ENCODE peak calls at places on chromosomes 2 and 18, in ten cellular contexts. One of them, this sample, is unnamed.

GRCh38 chr2:88123975-88124917 is 3.6 kb downstream of the FABP1 start:
- DNase-seq in NCI-H82: no peak
- DNase-seq in NCI-H345: no peak
- DNase-seq in GOT3: no peak
- DNase-seq in HuH-7.5: no peak
- DNase-seq in prostate gland: no peak
- DNase-seq in Calu3: no peak
- DNase-seq in activated CD4-positive, alpha-beta T cell treated with anti-CD3 and anti-CD28 coated beads, Interleukin-2, amount 50 U/mL, for 4 hours: no peak
- DNase-seq in fibroblast of gingiva: no peak
- DNase-seq in BE2C: no peak
- DNase-seq in this sample: no peak

GRCh38 chr2:205017381-205017780 is 472.1 kb downstream of the PARD3B start:
- DNase-seq in prostate gland: no peak
- DNase-seq in Calu3: no peak
- DNase-seq in BE2C: no peak
- DNase-seq in NCI-H345: no peak
- DNase-seq in NCI-H82: peak; percentile 21
- DNase-seq in GOT3: no peak
- DNase-seq in fibroblast of gingiva: no peak
- DNase-seq in activated CD4-positive, alpha-beta T cell treated with anti-CD3 and anti-CD28 coated beads, Interleukin-2, amount 50 U/mL, for 4 hours: no peak
- DNase-seq in HuH-7.5: no peak
- DNase-seq in this sample: no peak

GRCh38 chr2:114316532-114317300 is 125.7 kb upstream of the DPP10 start:
- DNase-seq in Calu3: no peak
- DNase-seq in GOT3: no peak
- DNase-seq in activated CD4-positive, alpha-beta T cell treated with anti-CD3 and anti-CD28 coated beads, Interleukin-2, amount 50 U/mL, for 4 hours: no peak
- DNase-seq in fibroblast of gingiva: no peak
- DNase-seq in NCI-H345: no peak
- DNase-seq in HuH-7.5: no peak
- DNase-seq in BE2C: no peak
- DNase-seq in prostate gland: no peak
- DNase-seq in NCI-H82: no peak
- DNase-seq in this sample: no peak

GRCh38 chr2:26811261-26811660 is 25.4 kb downstream of the CENPA start:
- DNase-seq in Calu3: no peak
- DNase-seq in prostate gland: no peak
- DNase-seq in BE2C: no peak
- DNase-seq in HuH-7.5: no peak
- DNase-seq in GOT3: no peak
- DNase-seq in NCI-H82: no peak
- DNase-seq in fibroblast of gingiva: no peak
- DNase-seq in NCI-H345: no peak
- DNase-seq in activated CD4-positive, alpha-beta T cell treated with anti-CD3 and anti-CD28 coated beads, Interleukin-2, amount 50 U/mL, for 4 hours: no peak
- DNase-seq in this sample: no peak

GRCh38 chr2:70116936-70117554 is 29.8 kb downstream of the PCBP1 start:
- DNase-seq in GOT3: no peak
- DNase-seq in NCI-H345: no peak
- DNase-seq in NCI-H82: peak; percentile 71
- DNase-seq in activated CD4-positive, alpha-beta T cell treated with anti-CD3 and anti-CD28 coated beads, Interleukin-2, amount 50 U/mL, for 4 hours: no peak
- DNase-seq in BE2C: no peak
- DNase-seq in fibroblast of gingiva: no peak
- DNase-seq in Calu3: no peak
- DNase-seq in prostate gland: no peak
- DNase-seq in HuH-7.5: no peak
- DNase-seq in this sample: no peak

GRCh38 chr18:21081425-21081824 is 30.2 kb downstream of the ROCK1 start:
- DNase-seq in HuH-7.5: no peak
- DNase-seq in BE2C: no peak
- DNase-seq in NCI-H345: no peak
- DNase-seq in Calu3: no peak
- DNase-seq in activated CD4-positive, alpha-beta T cell treated with anti-CD3 and anti-CD28 coated beads, Interleukin-2, amount 50 U/mL, for 4 hours: no peak
- DNase-seq in GOT3: no peak
- DNase-seq in fibroblast of gingiva: no peak
- DNase-seq in prostate gland: no peak
- DNase-seq in NCI-H82: no peak
- DNase-seq in this sample: no peak

GRCh38 chr2:106138904-106139574 is 55.1 kb downstream of the UXS1 start:
- DNase-seq in NCI-H82: no peak
- DNase-seq in fibroblast of gingiva: no peak
- DNase-seq in NCI-H345: no peak
- DNase-seq in BE2C: no peak
- DNase-seq in GOT3: no peak
- DNase-seq in prostate gland: no peak
- DNase-seq in Calu3: no peak
- DNase-seq in HuH-7.5: no peak
- DNase-seq in activated CD4-positive, alpha-beta T cell treated with anti-CD3 and anti-CD28 coated beads, Interleukin-2, amount 50 U/mL, for 4 hours: no peak
- DNase-seq in this sample: no peak

GRCh38 chr18:48795696-48796095 is 155.1 kb downstream of the SMAD7 start:
- DNase-seq in NCI-H345: no peak
- DNase-seq in activated CD4-positive, alpha-beta T cell treated with anti-CD3 and anti-CD28 coated beads, Interleukin-2, amount 50 U/mL, for 4 hours: no peak
- DNase-seq in NCI-H82: no peak
- DNase-seq in prostate gland: no peak
- DNase-seq in GOT3: no peak
- DNase-seq in HuH-7.5: no peak
- DNase-seq in BE2C: no peak
- DNase-seq in fibroblast of gingiva: no peak
- DNase-seq in Calu3: no peak
- DNase-seq in this sample: no peak

GRCh38 chr2:109204412-109204811 is 75.4 kb downstream of the SH3RF3 start:
- DNase-seq in prostate gland: no peak
- DNase-seq in Calu3: peak; percentile 20
- DNase-seq in activated CD4-positive, alpha-beta T cell treated with anti-CD3 and anti-CD28 coated beads, Interleukin-2, amount 50 U/mL, for 4 hours: no peak
- DNase-seq in HuH-7.5: no peak
- DNase-seq in fibroblast of gingiva: no peak
- DNase-seq in GOT3: no peak
- DNase-seq in BE2C: no peak
- DNase-seq in NCI-H345: no peak
- DNase-seq in NCI-H82: no peak
- DNase-seq in this sample: no peak

GRCh38 chr2:100272848-100273329 is 49.4 kb downstream of the LONRF2 start:
- DNase-seq in GOT3: no peak
- DNase-seq in NCI-H82: no peak
- DNase-seq in activated CD4-positive, alpha-beta T cell treated with anti-CD3 and anti-CD28 coated beads, Interleukin-2, amount 50 U/mL, for 4 hours: no peak
- DNase-seq in BE2C: peak; percentile 42
- DNase-seq in prostate gland: no peak
- DNase-seq in fibroblast of gingiva: no peak
- DNase-seq in NCI-H345: no peak
- DNase-seq in HuH-7.5: no peak
- DNase-seq in Calu3: no peak
- DNase-seq in this sample: no peak

GRCh38 chr2:78701546-78701945 is 324.0 kb upstream of the REG3G start:
- DNase-seq in HuH-7.5: no peak
- DNase-seq in NCI-H82: no peak
- DNase-seq in NCI-H345: no peak
- DNase-seq in BE2C: no peak
- DNase-seq in prostate gland: no peak
- DNase-seq in fibroblast of gingiva: no peak
- DNase-seq in activated CD4-positive, alpha-beta T cell treated with anti-CD3 and anti-CD28 coated beads, Interleukin-2, amount 50 U/mL, for 4 hours: no peak
- DNase-seq in Calu3: no peak
- DNase-seq in GOT3: no peak
- DNase-seq in this sample: no peak

GRCh38 chr2:221817052-221817451 is 244.9 kb upstream of the EPHA4 start:
- DNase-seq in HuH-7.5: no peak
- DNase-seq in Calu3: no peak
- DNase-seq in NCI-H82: no peak
- DNase-seq in BE2C: no peak
- DNase-seq in GOT3: no peak
- DNase-seq in prostate gland: no peak
- DNase-seq in fibroblast of gingiva: no peak
- DNase-seq in activated CD4-positive, alpha-beta T cell treated with anti-CD3 and anti-CD28 coated beads, Interleukin-2, amount 50 U/mL, for 4 hours: no peak
- DNase-seq in NCI-H345: no peak
- DNase-seq in this sample: peak; percentile 7

GRCh38 chr2:239464166-239465016 is 63.6 kb upstream of the HDAC4 start:
- DNase-seq in prostate gland: no peak
- DNase-seq in activated CD4-positive, alpha-beta T cell treated with anti-CD3 and anti-CD28 coated beads, Interleukin-2, amount 50 U/mL, for 4 hours: no peak
- DNase-seq in Calu3: no peak
- DNase-seq in NCI-H82: no peak
- DNase-seq in NCI-H345: no peak
- DNase-seq in fibroblast of gingiva: no peak
- DNase-seq in HuH-7.5: no peak
- DNase-seq in GOT3: no peak
- DNase-seq in BE2C: no peak
- DNase-seq in this sample: no peak

GRCh38 chr2:134917219-134917957 is 1.2 kb upstream of the CCNT2 start:
- DNase-seq in NCI-H345: no peak
- DNase-seq in prostate gland: no peak
- DNase-seq in Calu3: peak; percentile 12
- DNase-seq in GOT3: no peak
- DNase-seq in NCI-H82: no peak
- DNase-seq in BE2C: no peak
- DNase-seq in activated CD4-positive, alpha-beta T cell treated with anti-CD3 and anti-CD28 coated beads, Interleukin-2, amount 50 U/mL, for 4 hours: no peak
- DNase-seq in HuH-7.5: no peak
- DNase-seq in fibroblast of gingiva: no peak
- DNase-seq in this sample: no peak

GRCh38 chr2:30235859-30236535 is 4.7 kb downstream of the LBH start:
- DNase-seq in BE2C: no peak
- DNase-seq in HuH-7.5: no peak
- DNase-seq in GOT3: no peak
- DNase-seq in activated CD4-positive, alpha-beta T cell treated with anti-CD3 and anti-CD28 coated beads, Interleukin-2, amount 50 U/mL, for 4 hours: peak; percentile 44
- DNase-seq in fibroblast of gingiva: no peak
- DNase-seq in NCI-H82: no peak
- DNase-seq in prostate gland: no peak
- DNase-seq in Calu3: no peak
- DNase-seq in NCI-H345: no peak
- DNase-seq in this sample: no peak

GRCh38 chr2:15107137-15107536 is 454.0 kb downstream of the NBAS start:
- DNase-seq in GOT3: no peak
- DNase-seq in BE2C: no peak
- DNase-seq in NCI-H82: no peak
- DNase-seq in fibroblast of gingiva: no peak
- DNase-seq in activated CD4-positive, alpha-beta T cell treated with anti-CD3 and anti-CD28 coated beads, Interleukin-2, amount 50 U/mL, for 4 hours: no peak
- DNase-seq in HuH-7.5: no peak
- DNase-seq in prostate gland: no peak
- DNase-seq in Calu3: no peak
- DNase-seq in NCI-H345: no peak
- DNase-seq in this sample: no peak

GRCh38 chr2:9941996-9942390 is 9.5 kb upstream of the GRHL1 start:
- DNase-seq in HuH-7.5: no peak
- DNase-seq in prostate gland: no peak
- DNase-seq in NCI-H82: no peak
- DNase-seq in NCI-H345: no peak
- DNase-seq in activated CD4-positive, alpha-beta T cell treated with anti-CD3 and anti-CD28 coated beads, Interleukin-2, amount 50 U/mL, for 4 hours: no peak
- DNase-seq in Calu3: no peak
- DNase-seq in GOT3: no peak
- DNase-seq in fibroblast of gingiva: no peak
- DNase-seq in BE2C: no peak
- DNase-seq in this sample: no peak

GRCh38 chr2:222745836-222746559 is 74.5 kb downstream of the MOGAT1 start:
- DNase-seq in NCI-H82: no peak
- DNase-seq in NCI-H345: no peak
- DNase-seq in prostate gland: peak; percentile 17
- DNase-seq in HuH-7.5: no peak
- DNase-seq in BE2C: no peak
- DNase-seq in fibroblast of gingiva: peak; percentile 34
- DNase-seq in GOT3: no peak
- DNase-seq in activated CD4-positive, alpha-beta T cell treated with anti-CD3 and anti-CD28 coated beads, Interleukin-2, amount 50 U/mL, for 4 hours: no peak
- DNase-seq in Calu3: no peak
- DNase-seq in this sample: peak; percentile 32

GRCh38 chr2:67234443-67234842 is 162.7 kb upstream of the ETAA1 start:
- DNase-seq in BE2C: no peak
- DNase-seq in NCI-H345: no peak
- DNase-seq in Calu3: peak; percentile 22
- DNase-seq in HuH-7.5: no peak
- DNase-seq in prostate gland: no peak
- DNase-seq in GOT3: no peak
- DNase-seq in activated CD4-positive, alpha-beta T cell treated with anti-CD3 and anti-CD28 coated beads, Interleukin-2, amount 50 U/mL, for 4 hours: no peak
- DNase-seq in fibroblast of gingiva: peak; percentile 38
- DNase-seq in NCI-H82: peak; percentile 46
- DNase-seq in this sample: peak; percentile 47

GRCh38 chr2:133421516-133422324 is 146.5 kb downstream of the NCKAP5 start:
- DNase-seq in Calu3: peak; percentile 42
- DNase-seq in fibroblast of gingiva: peak; percentile 2
- DNase-seq in HuH-7.5: peak; percentile 28
- DNase-seq in BE2C: peak; percentile 16
- DNase-seq in GOT3: no peak
- DNase-seq in prostate gland: no peak
- DNase-seq in NCI-H82: peak; percentile 80
- DNase-seq in activated CD4-positive, alpha-beta T cell treated with anti-CD3 and anti-CD28 coated beads, Interleukin-2, amount 50 U/mL, for 4 hours: no peak
- DNase-seq in NCI-H345: peak; percentile 63
- DNase-seq in this sample: no peak